ENCODE peak calls at places on chromosomes 5 and 9, in four cellular contexts. Y is IMR-90, O is K562, U is GM12878. J is an unnamed sample.

GRCh38 chr5:179154346-179154990 is 94.3 kb downstream of the ZNF354C start:
- DNase-seq in Y (no peak), O (no peak), U (no peak), J (no peak)

GRCh38 chr9:122274055-122274454 is 9.4 kb downstream of the MRRF start:
- DNase-seq in Y (no peak), O (no peak), U (no peak), J (no peak)

GRCh38 chr5:127206320-127207113 is 84.1 kb upstream of the MEGF10 start:
- DNase-seq in Y (peak), O (no peak), U (no peak), J (peak)

GRCh38 chr9:120886490-120886967 is 9.5 kb upstream of the PHF19 start:
- DNase-seq in Y (peak), O (no peak), U (no peak), J (no peak)

GRCh38 chr9:91611582-91611981 is 187.9 kb upstream of the NFIL3 start:
- DNase-seq in Y (peak), O (no peak), U (no peak), J (no peak)

GRCh38 chr5:59358497-59358896 is 535.0 kb downstream of the PDE4D start:
- DNase-seq in Y (peak), O (no peak), U (no peak), J (no peak)

GRCh38 chr5:77935516-77936364 is 159.6 kb upstream of the TBCA start:
- DNase-seq in Y (no peak), O (no peak), U (peak), J (no peak)

GRCh38 chr5:73629456-73629855 is 3.5 kb downstream of the ARHGEF28 start:
- DNase-seq in Y (no peak), O (no peak), U (no peak), J (no peak)

GRCh38 chr9:78278177-78278777 is 18.6 kb upstream of the PSAT1 start:
- DNase-seq in Y (peak), O (no peak), U (no peak), J (no peak)

GRCh38 chr9:113633782-113634596 is 170.5 kb downstream of the RGS3 start:
- DNase-seq in Y (peak), O (no peak), U (no peak), J (no peak)

GRCh38 chr5:60493372-60493771 is 206.6 kb downstream of the DEPDC1B start:
- DNase-seq in Y (no peak), O (no peak), U (no peak), J (no peak)

GRCh38 chr5:150538007-150538917 is 30.3 kb downstream of the NDST1 start:
- DNase-seq in Y (peak), O (no peak), U (no peak), J (no peak)

GRCh38 chr5:96259211-96259772 is 173.8 kb downstream of the PCSK1 start:
- DNase-seq in Y (peak), O (no peak), U (peak), J (peak)

GRCh38 chr5:119795768-119796167 is 166.4 kb downstream of the FAM170A start:
- DNase-seq in Y (no peak), O (no peak), U (no peak), J (no peak)

GRCh38 chr5:176541338-176542134 is 4.3 kb upstream of the RNF44 start:
- DNase-seq in Y (no peak), O (no peak), U (no peak), J (peak)

GRCh38 chr5:91408710-91409109 is 25.6 kb upstream of the ARRDC3 start:
- DNase-seq in Y (peak), O (no peak), U (no peak), J (no peak)

GRCh38 chr5:4563400-4563799 is 576.7 kb upstream of the ADAMTS16 start:
- DNase-seq in Y (no peak), O (no peak), U (no peak), J (no peak)

GRCh38 chr9:105026451-105026850 is 98.5 kb upstream of the ABCA1 start:
- DNase-seq in Y (peak), O (no peak), U (no peak), J (no peak)

GRCh38 chr9:105027082-105027481 is 99.1 kb upstream of the ABCA1 start:
- DNase-seq in Y (no peak), O (no peak), U (no peak), J (no peak)

GRCh38 chr9:105023788-105024187 is 95.8 kb upstream of the ABCA1 start:
- DNase-seq in Y (no peak), O (no peak), U (no peak), J (no peak)

GRCh38 chr9:105021917-105022316 is 94.0 kb upstream of the ABCA1 start:
- DNase-seq in Y (no peak), O (no peak), U (no peak), J (no peak)

DNA sequence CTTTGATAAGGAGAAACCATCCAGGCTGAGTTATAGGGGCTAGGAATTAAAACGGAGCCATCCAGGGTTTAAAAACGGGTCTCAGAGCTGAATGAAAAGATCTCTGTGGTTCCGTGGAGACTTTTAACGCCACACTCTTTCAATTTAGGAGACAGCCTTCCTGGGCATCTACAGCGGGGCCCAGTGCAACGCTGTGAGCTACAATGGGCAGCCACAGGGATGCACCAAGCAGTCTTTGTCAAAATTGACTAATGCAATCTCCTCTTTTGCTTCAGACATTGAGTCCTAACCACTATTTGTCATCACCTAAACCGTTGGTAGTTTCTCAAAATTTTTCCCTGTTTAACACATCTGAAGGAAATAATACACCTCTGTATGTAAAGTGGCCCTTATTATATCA is 96.6 kb upstream of the ABCA1 start:
- DNase-seq in Y (no peak), O (no peak), U (no peak), J (no peak)
- TF ChIP-seq FOS in Y (no peak), O (no peak), U (no peak), J (no peak)

GRCh38 chr9:88828018-88828417 is 163.2 kb upstream of the S1PR3 start:
- DNase-seq in Y (no peak), O (no peak), U (no peak), J (no peak)

GRCh38 chr9:88824711-88825110 is 166.6 kb upstream of the S1PR3 start:
- DNase-seq in Y (no peak), O (no peak), U (no peak), J (no peak)

GRCh38 chr9:88826651-88827245 is 164.5 kb upstream of the S1PR3 start:
- DNase-seq in Y (peak), O (no peak), U (no peak), J (no peak)

GRCh38 chr9:88828492-88828974 is 162.7 kb upstream of the S1PR3 start:
- DNase-seq in Y (no peak), O (no peak), U (no peak), J (no peak)

GRCh38 chr9:88826181-88826580 is 165.1 kb upstream of the S1PR3 start:
- DNase-seq in Y (no peak), O (no peak), U (no peak), J (no peak)
- TF ChIP-seq FOS in Y (no peak), O (no peak), U (no peak), J (no peak)

GRCh38 chr5:13251623-13252367 is 692.7 kb downstream of the DNAH5 start:
- DNase-seq in Y (no peak), O (no peak), U (no peak), J (peak)
- TF ChIP-seq FOS in Y (no peak), O (no peak), U (no peak), J (peak)

GRCh38 chr5:75885849-75886596 is 168.8 kb upstream of the POC5 start:
- DNase-seq in Y (no peak), O (no peak), U (no peak), J (no peak)
- TF ChIP-seq FOS in Y (no peak), O (no peak), U (no peak), J (no peak)

J was measured in endothelial cell of umbilical vein.